ENCODE peak calls at places on chromosomes 16 and 17, in four cellular contexts. U is K562, H is SK-N-SH, E is HepG2. G is an unnamed sample.

GRCh38 chr17:57946798-57947358 is 8.3 kb downstream of the CUEDC1 start:
- DNase-seq in U (peak), E (peak), H (no peak), G (no peak)

GRCh38 chr16:77569406-77569805 is 134.6 kb upstream of the ADAMTS18 start:
- DNase-seq in E (no peak), H (no peak), U (no peak), G (no peak)

GRCh38 chr17:51764387-51764971 is 394.0 kb downstream of the CA10 start:
- DNase-seq in E (peak), H (peak), U (peak), G (peak)

GRCh38 chr16:23898682-23899430 is 63.1 kb downstream of the PRKCB start:
- DNase-seq in E (no peak), H (no peak), U (no peak), G (no peak)

GRCh38 chr17:17606416-17607000 is 15.0 kb upstream of the PEMT start:
- DNase-seq in H (no peak), U (peak), E (no peak), G (no peak)

GRCh38 chr17:72465191-72466024 is 344.6 kb downstream of the SOX9 start:
- DNase-seq in H (no peak), E (peak), U (no peak), G (no peak)

GRCh38 chr17:35245196-35245486 is 2.3 kb downstream of the SLFN5 start:
- DNase-seq in H (no peak), U (no peak), E (no peak), G (no peak)

GRCh38 chr17:35748979-35749378 is 4.1 kb downstream of the GAS2L2 start:
- DNase-seq in U (no peak), E (no peak), H (no peak), G (no peak)

GRCh38 chr16:28590384-28591340 is 6.2 kb downstream of the SULT1A2 start:
- DNase-seq in U (no peak), H (no peak), E (no peak), G (no peak)

GRCh38 chr16:66610111-66610820 is 5.8 kb downstream of the CMTM3 start:
- DNase-seq in H (no peak), E (no peak), U (no peak), G (no peak)

GRCh38 chr17:71331754-71332153 is 789.1 kb upstream of the SOX9 start:
- DNase-seq in U (no peak), E (no peak), H (no peak), G (no peak)

GRCh38 chr17:47423406-47424295 is 99.9 kb downstream of the EFCAB13 start:
- DNase-seq in U (no peak), H (peak), E (no peak), G (peak)

GRCh38 chr16:61549332-61549731 is 486.9 kb downstream of the CDH8 start:
- DNase-seq in E (no peak), H (no peak), U (no peak), G (no peak)

GRCh38 chr16:35142809-35143192 is 1683.4 kb downstream of the TP53TG3F start:
- DNase-seq in E (no peak), U (no peak), H (no peak), G (no peak)

GRCh38 chr16:88839745-88840588 is 16.8 kb downstream of the GALNS start:
- DNase-seq in E (no peak), H (no peak), U (no peak), G (no peak)
- TF ChIP-seq FOXJ3 in E (no peak), H (no peak), U (no peak), G (no peak)

GRCh38 chr17:64723781-64724180 is 61.7 kb upstream of the SMURF2 start:
- DNase-seq in H (no peak), U (no peak), E (no peak), G (no peak)

DNA sequence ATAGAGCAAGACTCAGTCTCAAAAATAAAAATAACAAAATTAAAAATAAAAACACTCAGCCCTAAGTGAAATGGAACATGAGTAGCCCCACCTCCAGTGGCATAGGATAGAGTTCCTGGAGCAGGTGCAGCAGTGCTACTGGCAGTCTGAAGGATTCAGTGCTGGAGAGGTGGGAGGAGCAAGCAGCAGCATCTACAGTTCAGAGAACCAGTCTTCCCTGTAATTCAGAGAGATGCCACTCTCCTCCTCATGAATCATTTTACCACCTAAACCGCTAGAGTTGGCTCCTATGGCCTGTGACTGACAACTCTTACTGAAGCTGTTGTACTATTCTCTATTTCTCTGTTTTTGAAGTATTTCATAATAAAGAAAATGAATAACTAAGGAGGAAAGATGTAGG is 56.0 kb upstream of the SMURF2 start:
- DNase-seq in H (no peak), E (no peak), U (no peak), G (no peak)
- TF ChIP-seq FOXJ3 in H (no peak), E (no peak), U (no peak), G (no peak)

DNA sequence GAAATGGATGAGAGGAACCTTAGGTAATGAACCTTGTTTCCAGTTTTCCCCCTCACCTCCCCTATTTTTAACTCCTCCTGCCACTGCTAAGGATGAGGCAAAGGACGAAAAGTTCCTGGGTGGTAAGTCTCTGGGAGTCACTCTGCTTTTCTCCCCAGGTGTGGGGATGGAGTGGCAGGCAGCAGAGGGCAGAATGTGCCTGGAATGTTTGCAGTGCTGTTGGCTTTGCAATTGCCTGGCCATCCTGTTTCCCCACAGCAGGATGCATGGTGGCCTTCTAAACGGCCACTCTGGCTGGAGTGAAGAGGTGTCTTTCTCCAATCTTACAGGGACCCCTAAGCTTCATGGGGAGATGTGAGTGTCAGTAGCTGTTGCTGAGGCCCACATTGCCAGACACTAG is 432.5 kb upstream of the ZFHX3 start:
- DNase-seq in H (no peak), E (no peak), U (no peak), G (no peak)
- TF ChIP-seq FOXJ3 in H (no peak), E (no peak), U (no peak), G (no peak)

DNA sequence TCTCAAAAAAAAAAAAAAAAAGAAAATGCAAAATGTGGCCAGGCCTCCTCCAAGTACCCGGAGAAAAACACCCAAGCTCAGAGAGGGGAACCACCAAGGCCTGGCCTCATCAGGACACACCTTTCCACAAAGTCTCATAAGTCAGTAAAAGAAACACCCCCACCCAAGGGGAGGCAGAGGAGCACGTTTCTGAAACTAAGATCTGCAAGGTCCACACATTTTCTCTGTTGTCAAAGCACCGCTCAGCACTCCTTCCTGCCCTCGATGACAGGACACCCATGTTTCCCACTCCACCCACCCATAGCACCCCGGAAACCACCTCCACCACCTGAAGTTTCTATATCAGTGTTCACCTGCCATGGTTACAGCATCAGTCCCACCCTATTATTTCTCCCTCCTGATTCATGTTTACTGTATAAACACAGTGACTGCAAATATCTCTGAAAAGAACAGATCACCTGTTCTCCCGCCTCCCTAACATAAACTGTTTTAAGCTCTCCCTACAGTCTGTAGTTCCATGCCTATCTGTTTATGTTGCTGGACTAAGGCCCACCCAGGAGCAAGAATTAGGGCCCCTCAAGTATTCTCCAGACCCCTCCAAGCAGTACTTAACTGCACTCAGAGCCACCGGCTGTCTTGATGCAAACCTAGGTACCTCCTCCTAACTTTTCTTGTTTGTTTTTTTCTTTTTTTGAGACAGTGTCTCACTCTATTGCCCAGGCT is 2.0 kb downstream of the CORO7 start:
- DNase-seq in H (no peak), U (no peak), E (no peak), G (no peak)
- TF ChIP-seq FOXJ3 in H (no peak), U (no peak), E (no peak), G (no peak)

GRCh38 chr17:60161598-60162330 is 12.0 kb downstream of the CA4 start:
- DNase-seq in E (no peak), H (peak), U (peak), G (peak)
- TF ChIP-seq FOXJ3 in E (no peak), H (no peak), U (no peak), G (no peak)